ENCODE peak calls at places on chromosomes 2 and 18, in eight cellular contexts. One of them, this sample, is unnamed.

GRCh38 chr18:36127866-36128845 is 984 bp downstream of the SLC39A6 start:
- DNase-seq in GM20000: peak; percentile 27
- DNase-seq in GM10248: no peak
- DNase-seq in H9: peak; percentile 38
- DNase-seq in mucosa of descending colon: peak; percentile 37
- DNase-seq in colonic mucosa: peak; percentile 42
- DNase-seq in tibial artery: no peak
- DNase-seq in fibroblast of lung: peak; percentile 58
- DNase-seq in this sample: peak; percentile 29

GRCh38 chr18:77702686-77703085 is 453.0 kb downstream of the GALR1 start:
- DNase-seq in GM20000: no peak
- DNase-seq in GM10248: no peak
- DNase-seq in H9: no peak
- DNase-seq in mucosa of descending colon: no peak
- DNase-seq in colonic mucosa: no peak
- DNase-seq in tibial artery: no peak
- DNase-seq in fibroblast of lung: peak; percentile 5
- DNase-seq in this sample: peak; percentile 34

GRCh38 chr2:237556773-237557632 is 9.4 kb upstream of the PRLH start:
- DNase-seq in GM20000: peak; percentile 72
- DNase-seq in GM10248: peak; percentile 74
- DNase-seq in H9: no peak
- DNase-seq in mucosa of descending colon: no peak
- DNase-seq in colonic mucosa: no peak
- DNase-seq in tibial artery: no peak
- DNase-seq in fibroblast of lung: peak; percentile 67
- DNase-seq in this sample: no peak

GRCh38 chr2:230408244-230408842 is 7.7 kb upstream of the SP100 start:
- DNase-seq in GM20000: no peak
- DNase-seq in GM10248: no peak
- DNase-seq in H9: no peak
- DNase-seq in mucosa of descending colon: no peak
- DNase-seq in colonic mucosa: no peak
- DNase-seq in tibial artery: no peak
- DNase-seq in fibroblast of lung: peak; percentile 82
- DNase-seq in this sample: no peak

GRCh38 chr2:1306029-1306686 is 107.1 kb upstream of the TPO start:
- DNase-seq in GM20000: no peak
- DNase-seq in GM10248: no peak
- DNase-seq in H9: no peak
- DNase-seq in mucosa of descending colon: no peak
- DNase-seq in colonic mucosa: no peak
- DNase-seq in tibial artery: no peak
- DNase-seq in fibroblast of lung: no peak
- DNase-seq in this sample: no peak

GRCh38 chr2:181411105-181411849 is 45.9 kb upstream of the ITGA4 start:
- DNase-seq in GM20000: no peak
- DNase-seq in GM10248: no peak
- DNase-seq in H9: peak; percentile 75
- DNase-seq in mucosa of descending colon: peak; percentile 34
- DNase-seq in colonic mucosa: no peak
- DNase-seq in tibial artery: no peak
- DNase-seq in fibroblast of lung: peak; percentile 12
- DNase-seq in this sample: no peak

GRCh38 chr2:46471-47345 is at the start of gene FAM110C:
- DNase-seq in GM20000: peak; percentile 36
- DNase-seq in GM10248: no peak
- DNase-seq in H9: peak; percentile 78
- DNase-seq in mucosa of descending colon: peak; percentile 96
- DNase-seq in colonic mucosa: peak; percentile 92
- DNase-seq in tibial artery: peak; percentile 92
- DNase-seq in fibroblast of lung: peak; percentile 22
- DNase-seq in this sample: peak; percentile 33

GRCh38 chr18:31399336-31400032 is 22.9 kb downstream of the DSG4 start:
- DNase-seq in GM20000: no peak
- DNase-seq in GM10248: no peak
- DNase-seq in H9: no peak
- DNase-seq in mucosa of descending colon: no peak
- DNase-seq in colonic mucosa: peak; percentile 63
- DNase-seq in tibial artery: no peak
- DNase-seq in fibroblast of lung: no peak
- DNase-seq in this sample: no peak

GRCh38 chr2:209556354-209556961 is 132.6 kb downstream of the MAP2 start:
- DNase-seq in GM20000: peak; percentile 16
- DNase-seq in GM10248: peak; percentile 15
- DNase-seq in H9: no peak
- DNase-seq in mucosa of descending colon: no peak
- DNase-seq in colonic mucosa: no peak
- DNase-seq in tibial artery: no peak
- DNase-seq in fibroblast of lung: peak; percentile 70
- DNase-seq in this sample: no peak

GRCh38 chr2:133773862-133774674 is 205.8 kb upstream of the NCKAP5 start:
- DNase-seq in GM20000: no peak
- DNase-seq in GM10248: no peak
- DNase-seq in H9: no peak
- DNase-seq in mucosa of descending colon: no peak
- DNase-seq in colonic mucosa: no peak
- DNase-seq in tibial artery: no peak
- DNase-seq in fibroblast of lung: peak; percentile 15
- DNase-seq in this sample: no peak

GRCh38 chr2:156046900-156047299 is 285.6 kb downstream of the NR4A2 start:
- DNase-seq in GM20000: no peak
- DNase-seq in GM10248: no peak
- DNase-seq in H9: no peak
- DNase-seq in mucosa of descending colon: no peak
- DNase-seq in colonic mucosa: no peak
- DNase-seq in tibial artery: no peak
- DNase-seq in fibroblast of lung: no peak
- DNase-seq in this sample: no peak

GRCh38 chr2:16613475-16613874 is 52.2 kb downstream of the CYRIA start:
- DNase-seq in GM20000: peak; percentile 45
- DNase-seq in GM10248: peak; percentile 46
- DNase-seq in H9: no peak
- DNase-seq in mucosa of descending colon: no peak
- DNase-seq in colonic mucosa: no peak
- DNase-seq in tibial artery: no peak
- DNase-seq in fibroblast of lung: peak; percentile 45
- DNase-seq in this sample: no peak

GRCh38 chr18:48950536-48951447 is at the start of gene SMAD7:
- DNase-seq in GM20000: peak; percentile 74
- DNase-seq in GM10248: no peak
- DNase-seq in H9: peak; percentile 22
- DNase-seq in mucosa of descending colon: peak; percentile 72
- DNase-seq in colonic mucosa: no peak
- DNase-seq in tibial artery: no peak
- DNase-seq in fibroblast of lung: peak; percentile 46
- DNase-seq in this sample: no peak

GRCh38 chr2:222563319-222563718 is 92.6 kb downstream of the FARSB start:
- DNase-seq in GM20000: no peak
- DNase-seq in GM10248: no peak
- DNase-seq in H9: no peak
- DNase-seq in mucosa of descending colon: no peak
- DNase-seq in colonic mucosa: no peak
- DNase-seq in tibial artery: no peak
- DNase-seq in fibroblast of lung: no peak
- DNase-seq in this sample: no peak

GRCh38 chr2:222561151-222561550 is 94.7 kb downstream of the FARSB start:
- DNase-seq in GM20000: no peak
- DNase-seq in GM10248: no peak
- DNase-seq in H9: no peak
- DNase-seq in mucosa of descending colon: no peak
- DNase-seq in colonic mucosa: no peak
- DNase-seq in tibial artery: no peak
- DNase-seq in fibroblast of lung: no peak
- DNase-seq in this sample: no peak

GRCh38 chr2:222566229-222566628 is 89.7 kb downstream of the FARSB start:
- DNase-seq in GM20000: no peak
- DNase-seq in GM10248: no peak
- DNase-seq in H9: no peak
- DNase-seq in mucosa of descending colon: no peak
- DNase-seq in colonic mucosa: no peak
- DNase-seq in tibial artery: no peak
- DNase-seq in fibroblast of lung: no peak
- DNase-seq in this sample: no peak

DNA sequence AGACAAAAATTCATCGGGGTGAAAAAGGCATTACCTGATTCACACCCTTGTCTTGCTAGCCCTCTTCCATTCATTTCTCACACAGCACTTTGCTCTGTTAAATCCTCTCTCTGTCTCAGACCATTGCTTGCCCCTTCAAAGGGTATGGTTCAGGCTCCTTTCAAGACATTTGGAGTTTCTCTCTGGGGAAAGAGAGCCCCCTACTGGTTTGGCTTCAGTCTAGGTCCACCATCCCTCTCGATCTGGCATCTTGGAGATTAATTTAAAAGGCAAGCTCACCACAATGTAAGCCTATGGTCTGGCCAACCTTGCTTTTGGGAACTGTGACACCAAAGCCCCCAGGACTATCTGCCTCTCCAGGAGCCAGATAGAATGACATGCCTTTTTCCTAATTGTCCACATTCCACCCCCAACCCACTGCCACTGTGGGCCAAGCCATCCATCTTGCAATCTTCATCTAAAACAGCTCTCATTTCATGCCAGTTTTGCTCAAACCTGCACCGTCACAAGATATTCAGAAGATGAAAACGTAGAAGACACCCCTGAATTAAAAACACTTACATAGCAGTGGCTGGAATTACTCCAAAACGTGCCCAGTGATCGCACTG is 94.0 kb downstream of the FARSB start:
- DNase-seq in GM20000: peak; percentile 71
- DNase-seq in GM10248: peak; percentile 73
- DNase-seq in H9: peak; percentile 65
- DNase-seq in mucosa of descending colon: no peak
- DNase-seq in colonic mucosa: peak; percentile 67
- DNase-seq in tibial artery: no peak
- DNase-seq in fibroblast of lung: peak; percentile 72
- DNase-seq in this sample: peak; percentile 70
- TF ChIP-seq CTCF in GM20000: peak; percentile 45
- TF ChIP-seq CTCF in GM10248: peak; percentile 61
- TF ChIP-seq CTCF in H9: peak; percentile 81
- TF ChIP-seq CTCF in mucosa of descending colon: no peak
- TF ChIP-seq CTCF in colonic mucosa: peak; percentile 58
- TF ChIP-seq CTCF in tibial artery: no peak
- TF ChIP-seq CTCF in fibroblast of lung: peak; percentile 68
- TF ChIP-seq CTCF in this sample: peak; percentile 66

GRCh38 chr2:233807215-233807865 is 29.2 kb downstream of the MROH2A start:
- DNase-seq in GM20000: no peak
- DNase-seq in GM10248: no peak
- DNase-seq in H9: peak; percentile 27
- DNase-seq in mucosa of descending colon: no peak
- DNase-seq in colonic mucosa: no peak
- DNase-seq in tibial artery: peak; percentile 48
- DNase-seq in fibroblast of lung: no peak
- DNase-seq in this sample: no peak
- TF ChIP-seq CTCF in GM20000: no peak
- TF ChIP-seq CTCF in GM10248: no peak
- TF ChIP-seq CTCF in H9: peak; percentile 31
- TF ChIP-seq CTCF in mucosa of descending colon: no peak
- TF ChIP-seq CTCF in colonic mucosa: no peak
- TF ChIP-seq CTCF in tibial artery: no peak
- TF ChIP-seq CTCF in fibroblast of lung: no peak
- TF ChIP-seq CTCF in this sample: no peak

GRCh38 chr2:116088246-116088645 is 1645.8 kb downstream of the DPP10 start:
- DNase-seq in GM20000: no peak
- DNase-seq in GM10248: no peak
- DNase-seq in H9: no peak
- DNase-seq in mucosa of descending colon: no peak
- DNase-seq in colonic mucosa: no peak
- DNase-seq in tibial artery: no peak
- DNase-seq in fibroblast of lung: no peak
- DNase-seq in this sample: no peak

GRCh38 chr2:116095636-116096035 is 1653.2 kb downstream of the DPP10 start:
- DNase-seq in GM20000: no peak
- DNase-seq in GM10248: no peak
- DNase-seq in H9: no peak
- DNase-seq in mucosa of descending colon: no peak
- DNase-seq in colonic mucosa: no peak
- DNase-seq in tibial artery: no peak
- DNase-seq in fibroblast of lung: no peak
- DNase-seq in this sample: no peak

GRCh38 chr2:116098049-116098448 is 1655.6 kb downstream of the DPP10 start:
- DNase-seq in GM20000: no peak
- DNase-seq in GM10248: no peak
- DNase-seq in H9: no peak
- DNase-seq in mucosa of descending colon: no peak
- DNase-seq in colonic mucosa: no peak
- DNase-seq in tibial artery: no peak
- DNase-seq in fibroblast of lung: no peak
- DNase-seq in this sample: no peak

DNA sequence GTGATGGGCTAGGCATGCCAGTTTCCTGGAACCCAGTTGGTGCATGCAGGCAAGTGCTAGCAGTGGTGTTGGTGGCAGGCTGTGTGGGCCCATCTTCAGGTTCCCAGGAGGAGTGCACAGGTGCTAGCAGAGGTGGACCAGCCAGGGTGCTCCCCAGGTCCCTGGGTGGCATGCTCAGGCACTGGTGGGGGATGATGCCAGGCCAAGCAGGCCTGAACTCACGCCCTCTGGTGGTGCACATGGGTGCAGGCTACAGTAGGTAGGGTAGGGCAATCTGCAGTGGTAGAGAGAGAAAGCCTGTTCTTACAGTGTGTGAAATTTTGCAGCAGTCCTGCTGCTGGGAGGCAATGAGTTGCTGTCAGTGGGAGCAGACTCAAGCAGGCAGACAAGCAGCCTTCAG is 1651.8 kb downstream of the DPP10 start:
- DNase-seq in GM20000: no peak
- DNase-seq in GM10248: no peak
- DNase-seq in H9: peak; percentile 67
- DNase-seq in mucosa of descending colon: no peak
- DNase-seq in colonic mucosa: no peak
- DNase-seq in tibial artery: no peak
- DNase-seq in fibroblast of lung: no peak
- DNase-seq in this sample: no peak
- TF ChIP-seq CTCF in GM20000: no peak
- TF ChIP-seq CTCF in GM10248: no peak
- TF ChIP-seq CTCF in H9: peak; percentile 79
- TF ChIP-seq CTCF in mucosa of descending colon: no peak
- TF ChIP-seq CTCF in colonic mucosa: no peak
- TF ChIP-seq CTCF in tibial artery: no peak
- TF ChIP-seq CTCF in fibroblast of lung: no peak
- TF ChIP-seq CTCF in this sample: peak; percentile 30

DNA sequence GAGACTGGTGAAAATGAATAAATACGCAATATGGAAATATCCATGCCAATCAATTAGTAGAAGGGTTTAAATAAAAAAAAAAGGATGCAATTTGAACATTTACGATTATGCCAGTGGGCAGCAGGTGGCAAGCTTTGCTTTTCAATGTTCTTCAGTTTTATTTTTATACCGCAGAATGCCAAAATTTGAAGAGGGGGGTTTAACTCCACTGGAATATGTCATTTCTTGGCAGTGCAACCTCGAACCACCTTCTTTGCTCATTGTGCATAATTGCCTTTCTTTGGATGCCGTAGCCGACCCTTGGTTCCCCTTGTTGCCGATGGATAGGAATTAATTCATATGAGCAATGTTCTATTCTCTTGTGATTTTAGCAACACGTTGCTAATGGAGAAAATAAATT is 88.0 kb downstream of the LTBP1 start:
- DNase-seq in GM20000: no peak
- DNase-seq in GM10248: no peak
- DNase-seq in H9: no peak
- DNase-seq in mucosa of descending colon: no peak
- DNase-seq in colonic mucosa: no peak
- DNase-seq in tibial artery: no peak
- DNase-seq in fibroblast of lung: peak; percentile 76
- DNase-seq in this sample: no peak
- TF ChIP-seq CTCF in GM20000: no peak
- TF ChIP-seq CTCF in GM10248: no peak
- TF ChIP-seq CTCF in H9: no peak
- TF ChIP-seq CTCF in mucosa of descending colon: no peak
- TF ChIP-seq CTCF in colonic mucosa: no peak
- TF ChIP-seq CTCF in tibial artery: peak; percentile 62
- TF ChIP-seq CTCF in fibroblast of lung: peak; percentile 40
- TF ChIP-seq CTCF in this sample: no peak

GRCh38 chr2:37326285-37326684 is 1.7 kb upstream of the PRKD3 start:
- DNase-seq in GM20000: no peak
- DNase-seq in GM10248: no peak
- DNase-seq in H9: no peak
- DNase-seq in mucosa of descending colon: no peak
- DNase-seq in colonic mucosa: peak; percentile 49
- DNase-seq in tibial artery: peak; percentile 70
- DNase-seq in fibroblast of lung: peak; percentile 91
- DNase-seq in this sample: no peak
- TF ChIP-seq CTCF in GM20000: no peak
- TF ChIP-seq CTCF in GM10248: no peak
- TF ChIP-seq CTCF in H9: no peak
- TF ChIP-seq CTCF in mucosa of descending colon: no peak
- TF ChIP-seq CTCF in colonic mucosa: no peak
- TF ChIP-seq CTCF in tibial artery: no peak
- TF ChIP-seq CTCF in fibroblast of lung: no peak
- TF ChIP-seq CTCF in this sample: no peak

This sample was measured in endothelial cell.